ENCODE peak calls at places on chromosomes 6 and 20, in four cellular contexts. Y is CD8-positive, alpha-beta T cell; I is fibroblast of the aortic adventitia; N is HCT116. U is an unnamed sample.

GRCh38 chr6:41252401-41252800 is 24.3 kb downstream of the TREML4 start:
- DNase-seq in I (no peak), N (no peak), Y (no peak), U (no peak)

GRCh38 chr20:59152559-59153354 is 10.9 kb upstream of the ZNF831 start:
- DNase-seq in I (no peak), N (no peak), Y (no peak), U (no peak)

GRCh38 chr6:82144852-82145332 is 102.7 kb downstream of the IBTK start:
- DNase-seq in Y (no peak), N (peak; percentile 57), I (peak; percentile 79), U (no peak)

GRCh38 chr6:161128680-161129196 is 137.2 kb downstream of the MAP3K4 start:
- DNase-seq in Y (no peak), I (no peak), N (peak; percentile 21), U (no peak)

GRCh38 chr6:45724511-45724910 is 291.1 kb downstream of the CLIC5 start:
- DNase-seq in Y (no peak), N (peak; percentile 26), I (peak; percentile 78), U (no peak)

GRCh38 chr6:37460805-37461204 is 27.8 kb downstream of the CMTR1 start:
- DNase-seq in I (no peak), Y (no peak), N (no peak), U (no peak)

GRCh38 chr6:126030045-126030444 is 43.7 kb downstream of the TRMT11 start:
- DNase-seq in N (no peak), Y (no peak), I (peak; percentile 18), U (no peak)

GRCh38 chr6:147950623-147950987 is 392.0 kb upstream of the SASH1 start:
- DNase-seq in N (no peak), I (no peak), Y (no peak), U (no peak)

GRCh38 chr6:116975600-116975999 is 98.6 kb downstream of the RFX6 start:
- DNase-seq in Y (no peak), N (no peak), I (no peak), U (no peak)

GRCh38 chr6:66145867-66146266 is 438.8 kb upstream of the EYS start:
- DNase-seq in I (no peak), N (no peak), Y (no peak), U (no peak)

GRCh38 chr6:107489636-107490567 is at the start of gene SOBP:
- DNase-seq in N (no peak), Y (peak; percentile 64), I (peak; percentile 43), U (peak; percentile 69)

GRCh38 chr20:35166242-35166830 is 5.5 kb upstream of the PROCR start:
- DNase-seq in Y (no peak), N (no peak), I (no peak), U (no peak)

GRCh38 chr20:20499469-20499868 is 131.6 kb downstream of the INSM1 start:
- DNase-seq in N (no peak), I (no peak), Y (no peak), U (no peak)

GRCh38 chr20:51083447-51083846 is 60.5 kb upstream of the KCNG1 start:
- DNase-seq in N (no peak), Y (no peak), I (no peak), U (no peak)

GRCh38 chr6:159451051-159451450 is 242.0 kb downstream of the SOD2 start:
- DNase-seq in Y (no peak), I (peak; percentile 7), N (no peak), U (no peak)

GRCh38 chr6:150651808-150652473 is 52.3 kb downstream of the PLEKHG1 start:
- DNase-seq in Y (no peak), I (no peak), N (no peak), U (no peak)

GRCh38 chr6:135901776-135902524 is 50.4 kb downstream of the PDE7B start:
- DNase-seq in N (no peak), Y (no peak), I (peak; percentile 97), U (no peak)

GRCh38 chr6:3390698-3391097 is 66.2 kb downstream of the SLC22A23 start:
- DNase-seq in I (peak; percentile 99), N (peak; percentile 80), Y (no peak), U (no peak)

GRCh38 chr6:16637635-16638034 is 123.6 kb downstream of the ATXN1 start:
- DNase-seq in Y (no peak), I (no peak), N (no peak), U (no peak)

GRCh38 chr20:43590036-43590391 is 723 bp upstream of the IFT52 start:
- DNase-seq in I (no peak), N (no peak), Y (no peak), U (no peak)

GRCh38 chr6:33958863-33959651 is 155.3 kb upstream of the MLN start:
- DNase-seq in Y (no peak), N (no peak), I (no peak), U (no peak)

GRCh38 chr6:22146581-22147468 is 150.0 kb downstream of the PRL start:
- DNase-seq in N (no peak), Y (peak; percentile 7), I (no peak), U (no peak)

GRCh38 chr6:21398741-21399140 is 194.8 kb upstream of the SOX4 start:
- DNase-seq in I (no peak), Y (no peak), N (no peak), U (no peak)

GRCh38 chr20:13436530-13436929 is 202.2 kb downstream of the TASP1 start:
- DNase-seq in N (no peak), I (no peak), Y (no peak), U (no peak)

GRCh38 chr20:32945710-32946221 is 58.5 kb downstream of the SUN5 start:
- DNase-seq in N (peak; percentile 21), Y (no peak), I (peak; percentile 38), U (no peak)

GRCh38 chr20:59525500-59526241 is 78.7 kb upstream of the PHACTR3 start:
- DNase-seq in I (peak; percentile 24), N (peak; percentile 29), Y (no peak), U (peak; percentile 58)

GRCh38 chr6:17967668-17968067 is 19.8 kb downstream of the KIF13A start:
- DNase-seq in Y (no peak), I (no peak), N (no peak), U (no peak)

GRCh38 chr20:41339957-41340326 is 679 bp upstream of the LPIN3 start:
- DNase-seq in I (peak; percentile 65), N (peak; percentile 76), Y (peak; percentile 91), U (peak; percentile 86)

GRCh38 chr6:137829641-137830083 is 37.4 kb upstream of the TNFAIP3 start:
- DNase-seq in I (peak; percentile 51), Y (no peak), N (no peak), U (no peak)

GRCh38 chr6:112010328-112010727 is 43.6 kb upstream of the CCN6 start:
- DNase-seq in I (no peak), N (no peak), Y (no peak), U (no peak)
- TF ChIP-seq CTCF in I (no peak), N (no peak), Y (no peak), U (peak; percentile 20)

GRCh38 chr6:42879372-42880239 is at the start of gene RPL7L1:
- DNase-seq in Y (peak; percentile 75), N (peak; percentile 83), I (peak; percentile 91), U (peak; percentile 78)
- TF ChIP-seq CTCF in Y (no peak), N (no peak), I (no peak), U (no peak)

DNA sequence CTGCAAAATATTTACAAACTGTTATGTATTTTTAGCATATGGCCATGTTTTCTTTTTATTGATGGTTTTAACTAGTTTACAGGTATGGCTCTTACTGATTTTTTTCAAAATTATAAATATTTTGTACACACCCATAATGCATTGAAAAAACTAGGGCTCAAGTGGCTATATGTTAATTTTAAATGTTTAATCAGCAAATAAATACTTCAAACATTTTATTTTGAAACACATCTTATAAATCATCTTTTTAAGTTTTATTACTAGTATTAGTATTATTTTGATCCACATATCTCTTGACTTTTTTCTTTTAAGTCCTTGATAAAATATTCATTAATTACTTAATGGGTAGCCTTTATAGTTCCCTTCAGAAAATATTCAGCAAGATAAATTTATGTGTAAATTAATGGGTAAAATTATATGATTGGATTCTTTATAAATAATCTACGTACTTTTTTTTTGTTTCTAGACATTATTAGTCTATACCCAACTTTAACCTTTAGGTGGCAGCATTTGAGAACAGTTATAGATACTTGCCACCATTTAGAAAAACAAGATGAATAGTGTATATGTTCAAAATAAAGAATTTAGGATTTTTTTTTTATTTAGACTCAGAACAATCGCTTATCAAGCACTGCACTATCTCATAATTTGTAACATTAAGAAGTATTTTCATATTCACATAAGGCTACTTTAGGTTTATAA is 241.9 kb downstream of the ADGRB3 start:
- DNase-seq in N (no peak), Y (no peak), I (peak; percentile 35), U (peak; percentile 17)
- TF ChIP-seq CTCF in N (no peak), Y (no peak), I (peak; percentile 33), U (peak; percentile 42)

DNA sequence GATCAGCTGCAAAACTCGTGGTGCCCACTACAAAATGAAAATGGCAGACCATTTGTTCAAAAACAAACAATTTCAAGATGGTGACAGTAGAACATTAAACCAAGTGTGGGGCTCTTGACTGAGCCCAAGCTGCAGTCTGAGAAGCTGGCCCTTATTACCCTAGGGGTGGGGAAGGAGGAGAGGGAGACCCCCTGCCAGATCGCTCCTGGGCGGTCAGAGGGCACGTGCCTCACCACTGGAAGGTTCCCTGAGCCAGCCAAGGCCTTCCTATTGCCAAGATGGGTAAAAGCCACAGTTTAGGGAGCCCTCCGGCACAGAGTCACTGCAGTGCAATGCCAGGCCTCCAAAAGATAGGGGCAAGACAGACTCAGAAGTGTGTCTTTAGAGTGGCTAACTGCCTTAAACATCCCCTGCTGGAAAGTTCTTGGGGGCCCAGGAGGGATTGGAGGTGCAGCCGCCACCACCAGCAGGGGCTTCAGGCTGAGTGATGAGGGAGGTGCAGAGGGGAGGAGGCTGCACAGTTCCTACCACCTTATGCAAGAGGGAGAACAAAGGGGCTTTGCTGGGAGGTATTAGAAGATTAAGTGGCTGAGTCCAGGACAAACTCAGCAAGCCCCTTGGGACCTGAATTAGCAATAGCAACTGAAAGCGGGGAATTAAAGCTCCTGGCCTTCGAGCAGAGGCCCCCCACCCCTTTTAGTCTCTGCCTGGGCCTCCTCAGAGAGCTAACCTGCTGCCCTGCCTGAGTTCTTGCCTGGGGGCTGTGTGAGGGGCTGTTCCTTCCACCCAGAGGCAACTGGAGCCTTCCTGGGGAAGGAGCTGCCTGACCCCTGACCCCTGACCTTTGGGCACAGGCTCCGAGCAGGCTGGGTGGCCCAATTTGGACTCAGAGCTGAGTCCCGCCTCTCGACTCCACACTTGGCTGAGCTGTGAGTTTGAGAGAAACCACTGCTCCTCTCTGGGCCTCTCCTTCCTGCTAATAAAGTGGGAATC is 88.4 kb downstream of the VEGFA start:
- DNase-seq in Y (no peak), N (no peak), I (no peak), U (no peak)
- TF ChIP-seq CTCF in Y (no peak), N (no peak), I (no peak), U (no peak)